ENCODE peak calls at places on chromosomes 13 and 19, in nine cellular contexts. One of them, this sample, is unnamed.

GRCh38 chr13:21010621-21011020 is 50.8 kb downstream of the LATS2 start:
- DNase-seq in upper lobe of left lung: no peak
- DNase-seq in tibial nerve: no peak
- DNase-seq in testis: no peak
- DNase-seq in foreskin fibroblast: no peak
- DNase-seq in cardiac muscle cell: no peak
- DNase-seq in suprapubic skin: no peak
- DNase-seq in heart right ventricle: no peak
- DNase-seq in dorsolateral prefrontal cortex: no peak
- DNase-seq in this sample: peak

GRCh38 chr19:46529622-46530451 is 34.2 kb upstream of the PNMA8B start:
- DNase-seq in testis: peak
- DNase-seq in suprapubic skin: no peak
- DNase-seq in heart right ventricle: peak
- DNase-seq in foreskin fibroblast: peak
- DNase-seq in tibial nerve: peak
- DNase-seq in upper lobe of left lung: peak
- DNase-seq in cardiac muscle cell: peak
- DNase-seq in dorsolateral prefrontal cortex: peak
- DNase-seq in this sample: peak

GRCh38 chr13:42781362-42781761 is at the start of gene FAM216B:
- DNase-seq in testis: no peak
- DNase-seq in suprapubic skin: no peak
- DNase-seq in upper lobe of left lung: no peak
- DNase-seq in foreskin fibroblast: no peak
- DNase-seq in heart right ventricle: no peak
- DNase-seq in cardiac muscle cell: peak
- DNase-seq in dorsolateral prefrontal cortex: no peak
- DNase-seq in tibial nerve: no peak
- DNase-seq in this sample: peak

GRCh38 chr19:1567116-1567847 is 843 bp downstream of the MEX3D start:
- DNase-seq in heart right ventricle: no peak
- DNase-seq in upper lobe of left lung: no peak
- DNase-seq in foreskin fibroblast: no peak
- DNase-seq in suprapubic skin: no peak
- DNase-seq in dorsolateral prefrontal cortex: no peak
- DNase-seq in tibial nerve: no peak
- DNase-seq in cardiac muscle cell: peak
- DNase-seq in testis: no peak
- DNase-seq in this sample: peak

GRCh38 chr13:47179321-47179720 is 282.5 kb upstream of the HTR2A start:
- DNase-seq in upper lobe of left lung: no peak
- DNase-seq in tibial nerve: no peak
- DNase-seq in cardiac muscle cell: no peak
- DNase-seq in suprapubic skin: no peak
- DNase-seq in foreskin fibroblast: peak
- DNase-seq in dorsolateral prefrontal cortex: no peak
- DNase-seq in testis: no peak
- DNase-seq in heart right ventricle: no peak
- DNase-seq in this sample: no peak

GRCh38 chr13:53112522-53112921 is 83.9 kb downstream of the OLFM4 start:
- DNase-seq in dorsolateral prefrontal cortex: no peak
- DNase-seq in testis: no peak
- DNase-seq in heart right ventricle: no peak
- DNase-seq in cardiac muscle cell: no peak
- DNase-seq in upper lobe of left lung: no peak
- DNase-seq in tibial nerve: no peak
- DNase-seq in suprapubic skin: no peak
- DNase-seq in foreskin fibroblast: no peak
- DNase-seq in this sample: no peak

GRCh38 chr13:106187501-106187900 is 348.0 kb downstream of the EFNB2 start:
- DNase-seq in heart right ventricle: no peak
- DNase-seq in suprapubic skin: no peak
- DNase-seq in cardiac muscle cell: no peak
- DNase-seq in upper lobe of left lung: no peak
- DNase-seq in testis: no peak
- DNase-seq in foreskin fibroblast: no peak
- DNase-seq in tibial nerve: no peak
- DNase-seq in dorsolateral prefrontal cortex: no peak
- DNase-seq in this sample: no peak

GRCh38 chr19:42461700-42462324 is 19.1 kb upstream of the CXCL17 start:
- DNase-seq in heart right ventricle: peak
- DNase-seq in testis: peak
- DNase-seq in upper lobe of left lung: no peak
- DNase-seq in foreskin fibroblast: no peak
- DNase-seq in dorsolateral prefrontal cortex: peak
- DNase-seq in cardiac muscle cell: no peak
- DNase-seq in tibial nerve: no peak
- DNase-seq in suprapubic skin: no peak
- DNase-seq in this sample: no peak

GRCh38 chr19:45995715-45996385 is 583 bp downstream of the CCDC61 start:
- DNase-seq in suprapubic skin: no peak
- DNase-seq in foreskin fibroblast: no peak
- DNase-seq in cardiac muscle cell: peak
- DNase-seq in dorsolateral prefrontal cortex: no peak
- DNase-seq in heart right ventricle: no peak
- DNase-seq in testis: no peak
- DNase-seq in upper lobe of left lung: no peak
- DNase-seq in tibial nerve: no peak
- DNase-seq in this sample: peak

GRCh38 chr19:51131780-51132680 is 7.3 kb downstream of the SIGLEC9 start:
- DNase-seq in suprapubic skin: peak
- DNase-seq in testis: peak
- DNase-seq in heart right ventricle: peak
- DNase-seq in upper lobe of left lung: peak
- DNase-seq in tibial nerve: no peak
- DNase-seq in cardiac muscle cell: peak
- DNase-seq in dorsolateral prefrontal cortex: no peak
- DNase-seq in foreskin fibroblast: peak
- DNase-seq in this sample: peak

GRCh38 chr13:100088648-100089601 is at the start of gene PCCA:
- DNase-seq in suprapubic skin: peak
- DNase-seq in foreskin fibroblast: peak
- DNase-seq in heart right ventricle: peak
- DNase-seq in tibial nerve: peak
- DNase-seq in dorsolateral prefrontal cortex: peak
- DNase-seq in upper lobe of left lung: peak
- DNase-seq in testis: peak
- DNase-seq in cardiac muscle cell: peak
- DNase-seq in this sample: peak

GRCh38 chr19:41554902-41555301 is 21.1 kb upstream of the CEACAM21 start:
- DNase-seq in suprapubic skin: no peak
- DNase-seq in tibial nerve: no peak
- DNase-seq in testis: no peak
- DNase-seq in dorsolateral prefrontal cortex: no peak
- DNase-seq in foreskin fibroblast: no peak
- DNase-seq in heart right ventricle: no peak
- DNase-seq in upper lobe of left lung: no peak
- DNase-seq in cardiac muscle cell: no peak
- DNase-seq in this sample: no peak

GRCh38 chr19:8610041-8610927 is at the start of gene ADAMTS10:
- DNase-seq in foreskin fibroblast: peak
- DNase-seq in cardiac muscle cell: peak
- DNase-seq in heart right ventricle: no peak
- DNase-seq in testis: no peak
- DNase-seq in dorsolateral prefrontal cortex: no peak
- DNase-seq in upper lobe of left lung: no peak
- DNase-seq in suprapubic skin: no peak
- DNase-seq in tibial nerve: no peak
- DNase-seq in this sample: peak

GRCh38 chr13:51425410-51426042 is 27.3 kb downstream of the INTS6 start:
- DNase-seq in suprapubic skin: no peak
- DNase-seq in testis: no peak
- DNase-seq in foreskin fibroblast: peak
- DNase-seq in heart right ventricle: no peak
- DNase-seq in cardiac muscle cell: peak
- DNase-seq in dorsolateral prefrontal cortex: no peak
- DNase-seq in tibial nerve: no peak
- DNase-seq in upper lobe of left lung: no peak
- DNase-seq in this sample: peak

GRCh38 chr13:100610399-100611347 is 22.1 kb upstream of the GGACT start:
- DNase-seq in upper lobe of left lung: no peak
- DNase-seq in cardiac muscle cell: no peak
- DNase-seq in heart right ventricle: no peak
- DNase-seq in dorsolateral prefrontal cortex: no peak
- DNase-seq in testis: no peak
- DNase-seq in tibial nerve: no peak
- DNase-seq in foreskin fibroblast: no peak
- DNase-seq in suprapubic skin: no peak
- DNase-seq in this sample: no peak

GRCh38 chr13:23433171-23434153 is at the start of gene SACS:
- DNase-seq in tibial nerve: no peak
- DNase-seq in heart right ventricle: peak
- DNase-seq in testis: peak
- DNase-seq in dorsolateral prefrontal cortex: peak
- DNase-seq in cardiac muscle cell: peak
- DNase-seq in upper lobe of left lung: no peak
- DNase-seq in suprapubic skin: no peak
- DNase-seq in foreskin fibroblast: peak
- DNase-seq in this sample: peak
- H3K4me3 ChIP-seq in tibial nerve: peak
- H3K4me3 ChIP-seq in heart right ventricle: peak
- H3K4me3 ChIP-seq in testis: peak
- H3K4me3 ChIP-seq in dorsolateral prefrontal cortex: peak
- H3K4me3 ChIP-seq in cardiac muscle cell: peak
- H3K4me3 ChIP-seq in upper lobe of left lung: peak
- H3K4me3 ChIP-seq in suprapubic skin: peak
- H3K4me3 ChIP-seq in foreskin fibroblast: peak
- H3K4me3 ChIP-seq in this sample: peak

GRCh38 chr19:48330012-48330681 is 4.8 kb downstream of the EMP3 start:
- DNase-seq in suprapubic skin: no peak
- DNase-seq in cardiac muscle cell: no peak
- DNase-seq in dorsolateral prefrontal cortex: peak
- DNase-seq in heart right ventricle: peak
- DNase-seq in foreskin fibroblast: no peak
- DNase-seq in upper lobe of left lung: peak
- DNase-seq in tibial nerve: peak
- DNase-seq in testis: peak
- DNase-seq in this sample: no peak
- TF ChIP-seq CTCF in suprapubic skin: peak
- TF ChIP-seq CTCF in cardiac muscle cell: no peak
- TF ChIP-seq CTCF in dorsolateral prefrontal cortex: peak
- TF ChIP-seq CTCF in heart right ventricle: peak
- TF ChIP-seq CTCF in foreskin fibroblast: no peak
- TF ChIP-seq CTCF in upper lobe of left lung: no peak
- TF ChIP-seq CTCF in tibial nerve: no peak
- TF ChIP-seq CTCF in testis: no peak
- TF ChIP-seq CTCF in this sample: no peak

GRCh38 chr19:55503447-55504251 is 15.4 kb downstream of the SSC5D start:
- DNase-seq in upper lobe of left lung: peak
- DNase-seq in testis: peak
- DNase-seq in tibial nerve: peak
- DNase-seq in cardiac muscle cell: peak
- DNase-seq in foreskin fibroblast: peak
- DNase-seq in dorsolateral prefrontal cortex: peak
- DNase-seq in suprapubic skin: peak
- DNase-seq in heart right ventricle: peak
- DNase-seq in this sample: peak
- H3K4me3 ChIP-seq in upper lobe of left lung: peak
- H3K4me3 ChIP-seq in testis: peak
- H3K4me3 ChIP-seq in tibial nerve: peak
- H3K4me3 ChIP-seq in cardiac muscle cell: peak
- H3K4me3 ChIP-seq in foreskin fibroblast: peak
- H3K4me3 ChIP-seq in dorsolateral prefrontal cortex: peak
- H3K4me3 ChIP-seq in suprapubic skin: peak
- H3K4me3 ChIP-seq in heart right ventricle: no peak
- H3K4me3 ChIP-seq in this sample: peak

GRCh38 chr13:44307255-44307654 is 66.4 kb upstream of the SERP2 start:
- DNase-seq in heart right ventricle: no peak
- DNase-seq in dorsolateral prefrontal cortex: no peak
- DNase-seq in testis: no peak
- DNase-seq in cardiac muscle cell: no peak
- DNase-seq in foreskin fibroblast: no peak
- DNase-seq in upper lobe of left lung: no peak
- DNase-seq in tibial nerve: no peak
- DNase-seq in suprapubic skin: no peak
- DNase-seq in this sample: no peak
- TF ChIP-seq CTCF in heart right ventricle: no peak
- TF ChIP-seq CTCF in dorsolateral prefrontal cortex: no peak
- TF ChIP-seq CTCF in testis: no peak
- TF ChIP-seq CTCF in cardiac muscle cell: no peak
- TF ChIP-seq CTCF in foreskin fibroblast: no peak
- TF ChIP-seq CTCF in upper lobe of left lung: no peak
- TF ChIP-seq CTCF in tibial nerve: no peak
- TF ChIP-seq CTCF in suprapubic skin: no peak
- TF ChIP-seq CTCF in this sample: no peak

DNA sequence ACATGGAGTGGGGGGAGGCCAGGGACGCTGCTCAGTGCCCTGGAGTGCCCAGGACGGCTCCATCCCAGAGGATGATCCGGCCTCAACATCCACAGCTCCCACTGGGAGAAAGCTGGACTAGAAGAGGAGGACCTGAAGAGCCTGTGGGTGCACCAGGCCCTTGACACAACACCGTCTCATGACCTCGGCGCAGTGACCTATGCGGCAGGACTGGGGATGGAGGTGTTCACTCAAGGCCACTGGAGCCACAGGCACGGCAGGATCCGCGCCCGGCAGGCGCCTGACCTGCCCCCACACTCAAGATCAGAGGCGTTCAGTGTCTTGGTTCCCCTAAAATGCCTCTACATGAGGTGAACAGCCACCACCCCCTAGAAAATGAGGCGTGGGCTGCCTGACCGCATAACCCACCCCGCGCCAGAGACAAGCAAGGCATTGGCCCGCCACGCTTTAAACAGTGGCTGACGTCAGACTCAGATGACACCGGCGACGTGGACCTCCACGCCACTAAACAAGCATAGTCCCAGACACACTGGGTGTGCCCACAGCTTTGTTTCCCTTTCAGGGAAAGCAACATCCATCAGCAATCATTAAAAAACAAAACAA is 8.0 kb downstream of the SGTA start:
- DNase-seq in upper lobe of left lung: peak
- DNase-seq in dorsolateral prefrontal cortex: no peak
- DNase-seq in heart right ventricle: peak
- DNase-seq in cardiac muscle cell: no peak
- DNase-seq in testis: no peak
- DNase-seq in foreskin fibroblast: no peak
- DNase-seq in tibial nerve: no peak
- DNase-seq in suprapubic skin: no peak
- DNase-seq in this sample: no peak
- H3K4me3 ChIP-seq in upper lobe of left lung: peak
- H3K4me3 ChIP-seq in dorsolateral prefrontal cortex: peak
- H3K4me3 ChIP-seq in heart right ventricle: no peak
- H3K4me3 ChIP-seq in cardiac muscle cell: no peak
- H3K4me3 ChIP-seq in testis: no peak
- H3K4me3 ChIP-seq in foreskin fibroblast: no peak
- H3K4me3 ChIP-seq in tibial nerve: no peak
- H3K4me3 ChIP-seq in suprapubic skin: peak
- H3K4me3 ChIP-seq in this sample: no peak